ENCODE peak calls at places on chromosome 15, in nine cellular contexts. One of them, this sample, is unnamed.

GRCh38 chr15:60729850-60730458 is 251.0 kb upstream of the ICE2 start:
- DNase-seq in HFF-Myc: no peak
- DNase-seq in NAMALWA: no peak
- DNase-seq in CD8-positive, alpha-beta T cell: no peak
- DNase-seq in stimulated activated naive CD8-positive, alpha-beta T cell treated with anti-CD3 and anti-CD28 coated beads, Interleukin-15, Interleukin-2, amounts not matched to agents 100 U/mL and 50 U/mL, for 24 hours: peak; percentile 58
- DNase-seq in Panc1: no peak
- DNase-seq in EL: no peak
- DNase-seq in activated T-cell treated with anti-CD3 and anti-CD28 coated beads for 48 hours: peak; percentile 36
- DNase-seq in NCI-H524: no peak
- DNase-seq in this sample: no peak

GRCh38 chr15:45573961-45574629 is 13.1 kb upstream of the BLOC1S6 start:
- DNase-seq in HFF-Myc: no peak
- DNase-seq in NCI-H524: no peak
- DNase-seq in activated T-cell treated with anti-CD3 and anti-CD28 coated beads for 48 hours: peak; percentile 21
- DNase-seq in NAMALWA: peak; percentile 65
- DNase-seq in CD8-positive, alpha-beta T cell: no peak
- DNase-seq in stimulated activated naive CD8-positive, alpha-beta T cell treated with anti-CD3 and anti-CD28 coated beads, Interleukin-15, Interleukin-2, amounts not matched to agents 100 U/mL and 50 U/mL, for 24 hours: peak; percentile 34
- DNase-seq in Panc1: no peak
- DNase-seq in EL: peak; percentile 38
- DNase-seq in this sample: peak; percentile 67

GRCh38 chr15:44712108-44713005 is 1.0 kb downstream of the B2M start:
- DNase-seq in EL: peak; percentile 82
- DNase-seq in NAMALWA: peak; percentile 85
- DNase-seq in activated T-cell treated with anti-CD3 and anti-CD28 coated beads for 48 hours: peak; percentile 46
- DNase-seq in CD8-positive, alpha-beta T cell: peak; percentile 32
- DNase-seq in HFF-Myc: no peak
- DNase-seq in NCI-H524: no peak
- DNase-seq in stimulated activated naive CD8-positive, alpha-beta T cell treated with anti-CD3 and anti-CD28 coated beads, Interleukin-15, Interleukin-2, amounts not matched to agents 100 U/mL and 50 U/mL, for 24 hours: peak; percentile 64
- DNase-seq in Panc1: no peak
- DNase-seq in this sample: peak; percentile 21

GRCh38 chr15:73936181-73936580 is 9.9 kb downstream of the LOXL1 start:
- DNase-seq in Panc1: no peak
- DNase-seq in NAMALWA: no peak
- DNase-seq in EL: no peak
- DNase-seq in CD8-positive, alpha-beta T cell: no peak
- DNase-seq in stimulated activated naive CD8-positive, alpha-beta T cell treated with anti-CD3 and anti-CD28 coated beads, Interleukin-15, Interleukin-2, amounts not matched to agents 100 U/mL and 50 U/mL, for 24 hours: no peak
- DNase-seq in activated T-cell treated with anti-CD3 and anti-CD28 coated beads for 48 hours: no peak
- DNase-seq in HFF-Myc: no peak
- DNase-seq in NCI-H524: no peak
- DNase-seq in this sample: peak; percentile 47

GRCh38 chr15:62886431-62887071 is 156.0 kb upstream of the TPM1 start:
- DNase-seq in Panc1: no peak
- DNase-seq in stimulated activated naive CD8-positive, alpha-beta T cell treated with anti-CD3 and anti-CD28 coated beads, Interleukin-15, Interleukin-2, amounts not matched to agents 100 U/mL and 50 U/mL, for 24 hours: no peak
- DNase-seq in CD8-positive, alpha-beta T cell: no peak
- DNase-seq in NAMALWA: no peak
- DNase-seq in activated T-cell treated with anti-CD3 and anti-CD28 coated beads for 48 hours: no peak
- DNase-seq in EL: peak; percentile 21
- DNase-seq in NCI-H524: no peak
- DNase-seq in HFF-Myc: no peak
- DNase-seq in this sample: no peak

GRCh38 chr15:79682851-79683288 is 213.9 kb downstream of the MTHFS start:
- DNase-seq in EL: peak; percentile 78
- DNase-seq in stimulated activated naive CD8-positive, alpha-beta T cell treated with anti-CD3 and anti-CD28 coated beads, Interleukin-15, Interleukin-2, amounts not matched to agents 100 U/mL and 50 U/mL, for 24 hours: no peak
- DNase-seq in Panc1: no peak
- DNase-seq in activated T-cell treated with anti-CD3 and anti-CD28 coated beads for 48 hours: no peak
- DNase-seq in NCI-H524: no peak
- DNase-seq in CD8-positive, alpha-beta T cell: no peak
- DNase-seq in HFF-Myc: no peak
- DNase-seq in NAMALWA: no peak
- DNase-seq in this sample: no peak

GRCh38 chr15:34578283-34578674 is 5.2 kb downstream of the GOLGA8B start:
- DNase-seq in NCI-H524: no peak
- DNase-seq in CD8-positive, alpha-beta T cell: no peak
- DNase-seq in HFF-Myc: no peak
- DNase-seq in Panc1: no peak
- DNase-seq in activated T-cell treated with anti-CD3 and anti-CD28 coated beads for 48 hours: no peak
- DNase-seq in EL: no peak
- DNase-seq in NAMALWA: no peak
- DNase-seq in stimulated activated naive CD8-positive, alpha-beta T cell treated with anti-CD3 and anti-CD28 coated beads, Interleukin-15, Interleukin-2, amounts not matched to agents 100 U/mL and 50 U/mL, for 24 hours: no peak
- DNase-seq in this sample: no peak

GRCh38 chr15:63778800-63779199 is 54.9 kb downstream of the HERC1 start:
- DNase-seq in activated T-cell treated with anti-CD3 and anti-CD28 coated beads for 48 hours: no peak
- DNase-seq in Panc1: no peak
- DNase-seq in NCI-H524: no peak
- DNase-seq in stimulated activated naive CD8-positive, alpha-beta T cell treated with anti-CD3 and anti-CD28 coated beads, Interleukin-15, Interleukin-2, amounts not matched to agents 100 U/mL and 50 U/mL, for 24 hours: no peak
- DNase-seq in HFF-Myc: no peak
- DNase-seq in NAMALWA: no peak
- DNase-seq in EL: no peak
- DNase-seq in CD8-positive, alpha-beta T cell: no peak
- DNase-seq in this sample: no peak

GRCh38 chr15:64251121-64251520 is 88.3 kb upstream of the PPIB start:
- DNase-seq in NCI-H524: no peak
- DNase-seq in NAMALWA: no peak
- DNase-seq in EL: no peak
- DNase-seq in stimulated activated naive CD8-positive, alpha-beta T cell treated with anti-CD3 and anti-CD28 coated beads, Interleukin-15, Interleukin-2, amounts not matched to agents 100 U/mL and 50 U/mL, for 24 hours: no peak
- DNase-seq in activated T-cell treated with anti-CD3 and anti-CD28 coated beads for 48 hours: no peak
- DNase-seq in Panc1: no peak
- DNase-seq in CD8-positive, alpha-beta T cell: no peak
- DNase-seq in HFF-Myc: no peak
- DNase-seq in this sample: no peak

GRCh38 chr15:77282333-77282732 is 137.6 kb downstream of the PEAK1 start:
- DNase-seq in HFF-Myc: peak; percentile 33
- DNase-seq in EL: peak; percentile 86
- DNase-seq in NAMALWA: no peak
- DNase-seq in activated T-cell treated with anti-CD3 and anti-CD28 coated beads for 48 hours: no peak
- DNase-seq in stimulated activated naive CD8-positive, alpha-beta T cell treated with anti-CD3 and anti-CD28 coated beads, Interleukin-15, Interleukin-2, amounts not matched to agents 100 U/mL and 50 U/mL, for 24 hours: no peak
- DNase-seq in Panc1: no peak
- DNase-seq in NCI-H524: no peak
- DNase-seq in CD8-positive, alpha-beta T cell: no peak
- DNase-seq in this sample: no peak

GRCh38 chr15:90315276-90315982 is 36.7 kb upstream of the ZNF774 start:
- DNase-seq in Panc1: no peak
- DNase-seq in activated T-cell treated with anti-CD3 and anti-CD28 coated beads for 48 hours: no peak
- DNase-seq in HFF-Myc: peak; percentile 12
- DNase-seq in stimulated activated naive CD8-positive, alpha-beta T cell treated with anti-CD3 and anti-CD28 coated beads, Interleukin-15, Interleukin-2, amounts not matched to agents 100 U/mL and 50 U/mL, for 24 hours: no peak
- DNase-seq in EL: peak; percentile 46
- DNase-seq in NCI-H524: no peak
- DNase-seq in NAMALWA: no peak
- DNase-seq in CD8-positive, alpha-beta T cell: no peak
- DNase-seq in this sample: no peak

GRCh38 chr15:25690673-25691543 is 172.2 kb downstream of the ATP10A start:
- DNase-seq in activated T-cell treated with anti-CD3 and anti-CD28 coated beads for 48 hours: no peak
- DNase-seq in CD8-positive, alpha-beta T cell: no peak
- DNase-seq in NAMALWA: no peak
- DNase-seq in EL: peak; percentile 51
- DNase-seq in stimulated activated naive CD8-positive, alpha-beta T cell treated with anti-CD3 and anti-CD28 coated beads, Interleukin-15, Interleukin-2, amounts not matched to agents 100 U/mL and 50 U/mL, for 24 hours: no peak
- DNase-seq in NCI-H524: no peak
- DNase-seq in HFF-Myc: no peak
- DNase-seq in Panc1: no peak
- DNase-seq in this sample: no peak

GRCh38 chr15:90063733-90064247 is 38.5 kb downstream of the IDH2 start:
- DNase-seq in NAMALWA: no peak
- DNase-seq in HFF-Myc: no peak
- DNase-seq in Panc1: no peak
- DNase-seq in NCI-H524: no peak
- DNase-seq in EL: no peak
- DNase-seq in CD8-positive, alpha-beta T cell: no peak
- DNase-seq in activated T-cell treated with anti-CD3 and anti-CD28 coated beads for 48 hours: no peak
- DNase-seq in stimulated activated naive CD8-positive, alpha-beta T cell treated with anti-CD3 and anti-CD28 coated beads, Interleukin-15, Interleukin-2, amounts not matched to agents 100 U/mL and 50 U/mL, for 24 hours: no peak
- DNase-seq in this sample: no peak

This sample was measured in NCI-H82.